ENCODE peak calls at places on chromosomes 11 and 22, in seven cellular contexts. U is upper lobe of left lung, W is Peyer's patch, F is osteoblast, L is heart right ventricle, V is epithelial cell of esophagus, N is Panc1. X is an unnamed sample.

GRCh38 chr11:134574947-134575346 is 162.9 kb upstream of the B3GAT1 start:
- DNase-seq in U (no peak), W (no peak), F (no peak), L (no peak), V (no peak), N (no peak), X (no peak)

GRCh38 chr11:75292943-75293342 is 52.4 kb downstream of the TPBGL start:
- DNase-seq in U (no peak), W (no peak), F (no peak), L (no peak), V (no peak), N (no peak), X (no peak)

GRCh38 chr11:127182586-127183203 is 182.1 kb upstream of the KIRREL3 start:
- DNase-seq in U (no peak), W (no peak), F (no peak), L (no peak), V (no peak), N (no peak), X (no peak)

GRCh38 chr11:35059040-35059439 is 79.9 kb upstream of the CD44 start:
- DNase-seq in U (no peak), W (no peak), F (no peak), L (no peak), V (no peak), N (no peak), X (no peak)

GRCh38 chr22:23065495-23066122 is 4.7 kb upstream of the GNAZ start:
- DNase-seq in U (peak), W (peak), F (peak), L (peak), V (no peak), N (no peak), X (no peak)

GRCh38 chr11:31995031-31995430 is 95.8 kb upstream of the RCN1 start:
- DNase-seq in U (no peak), W (no peak), F (no peak), L (no peak), V (no peak), N (no peak), X (no peak)

GRCh38 chr11:117909611-117910382 is 19.4 kb downstream of the TMPRSS13 start:
- DNase-seq in U (no peak), W (peak), F (no peak), L (no peak), V (no peak), N (no peak), X (no peak)

GRCh38 chr11:16966633-16967346 is 47.4 kb downstream of the PLEKHA7 start:
- DNase-seq in U (no peak), W (peak), F (no peak), L (no peak), V (no peak), N (no peak), X (no peak)

GRCh38 chr11:76610871-76611475 is 59.6 kb downstream of the LRRC32 start:
- DNase-seq in U (no peak), W (peak), F (peak), L (peak), V (no peak), N (no peak), X (peak)

GRCh38 chr11:15826826-15827225 is 529.5 kb downstream of the SOX6 start:
- DNase-seq in U (peak), W (peak), F (no peak), L (peak), V (peak), N (no peak), X (no peak)

GRCh38 chr11:46315783-46316563 is 31.3 kb upstream of the DGKZ start:
- DNase-seq in U (no peak), W (no peak), F (peak), L (peak), V (no peak), N (no peak), X (no peak)

GRCh38 chr11:90222459-90223247 is at the start of gene CHORDC1:
- DNase-seq in U (peak), W (peak), F (peak), L (peak), V (peak), N (peak), X (peak)

GRCh38 chr11:10659339-10660216 is 34.0 kb downstream of the IRAG1 start:
- DNase-seq in U (peak), W (peak), F (no peak), L (no peak), V (peak), N (peak), X (no peak)

GRCh38 chr11:86486261-86487030 is 111.8 kb downstream of the CCDC81 start:
- DNase-seq in U (peak), W (no peak), F (no peak), L (no peak), V (no peak), N (no peak), X (no peak)

GRCh38 chr22:32714458-32715250 is 86.9 kb upstream of the TIMP3 start:
- DNase-seq in U (no peak), W (no peak), F (no peak), L (no peak), V (no peak), N (no peak), X (no peak)

GRCh38 chr11:128022007-128022368 is 565.4 kb downstream of the ETS1 start:
- DNase-seq in U (no peak), W (no peak), F (peak), L (no peak), V (peak), N (no peak), X (no peak)

GRCh38 chr11:130396965-130397364 is 31.4 kb downstream of the ADAMTS8 start:
- DNase-seq in U (no peak), W (no peak), F (no peak), L (no peak), V (no peak), N (no peak), X (no peak)

GRCh38 chr22:19870153-19871022 is 15.7 kb upstream of the GNB1L start:
- DNase-seq in U (peak), W (peak), F (peak), L (peak), V (no peak), N (no peak), X (peak)

GRCh38 chr22:25417792-25418191 is 146.7 kb upstream of the GRK3 start:
- DNase-seq in U (no peak), W (no peak), F (no peak), L (no peak), V (no peak), N (no peak), X (no peak)

GRCh38 chr11:24093410-24093809 is 403.4 kb upstream of the LUZP2 start:
- DNase-seq in U (no peak), W (no peak), F (no peak), L (no peak), V (no peak), N (no peak), X (no peak)

GRCh38 chr11:2269601-2270321 is 627 bp downstream of the ASCL2 start:
- DNase-seq in U (peak), W (peak), F (peak), L (peak), V (peak), N (no peak), X (peak)

GRCh38 chr22:50710221-50710620 is 27.8 kb upstream of the ACR start:
- DNase-seq in U (no peak), W (no peak), F (peak), L (no peak), V (no peak), N (no peak), X (no peak)

GRCh38 chr11:116312560-116313340 is 460.0 kb downstream of the BUD13 start:
- DNase-seq in U (peak), W (peak), F (no peak), L (peak), V (no peak), N (no peak), X (no peak)

GRCh38 chr11:133842053-133842452 is 3.3 kb downstream of the SPATA19 start:
- DNase-seq in U (no peak), W (no peak), F (peak), L (no peak), V (no peak), N (no peak), X (peak)

GRCh38 chr22:36252754-36253522 is at the start of gene APOL1:
- DNase-seq in U (peak), W (peak), F (no peak), L (no peak), V (no peak), N (no peak), X (no peak)

GRCh38 chr11:6855971-6856542 is 6.8 kb upstream of the OR10A2 start:
- DNase-seq in U (no peak), W (no peak), F (no peak), L (no peak), V (peak), N (no peak), X (no peak)

GRCh38 chr11:87878373-87878779 is 296.9 kb downstream of the RAB38 start:
- DNase-seq in U (no peak), W (no peak), F (no peak), L (no peak), V (peak), N (peak), X (no peak)

GRCh38 chr11:109853156-109853776 is 239.9 kb upstream of the ZC3H12C start:
- DNase-seq in U (no peak), W (no peak), F (no peak), L (no peak), V (peak), N (peak), X (no peak)

GRCh38 chr22:39300198-39300830 is 19.1 kb downstream of the RPL3 start:
- DNase-seq in U (peak), W (peak), F (peak), L (peak), V (no peak), N (no peak), X (no peak)

GRCh38 chr11:128415539-128415938 is 171.8 kb downstream of the ETS1 start:
- DNase-seq in U (no peak), W (no peak), F (no peak), L (no peak), V (peak), N (no peak), X (no peak)

GRCh38 chr11:75523811-75524401 is 1.8 kb downstream of the GDPD5 start:
- DNase-seq in U (no peak), W (no peak), F (peak), L (no peak), V (no peak), N (no peak), X (no peak)

GRCh38 chr22:21568207-21569075 is 927 bp downstream of the UBE2L3 start:
- DNase-seq in U (no peak), W (peak), F (peak), L (no peak), V (no peak), N (no peak), X (no peak)

GRCh38 chr11:69640260-69640994 is 529 bp upstream of the CCND1 start:
- DNase-seq in U (no peak), W (peak), F (peak), L (no peak), V (peak), N (no peak), X (no peak)

GRCh38 chr11:44116433-44116832 is 21.0 kb downstream of the EXT2 start:
- DNase-seq in U (no peak), W (no peak), F (no peak), L (no peak), V (no peak), N (no peak), X (no peak)

GRCh38 chr11:66986178-66986545 is 11.1 kb downstream of the C11orf86 start:
- DNase-seq in U (no peak), W (no peak), F (peak), L (no peak), V (peak), N (no peak), X (no peak)

DNA sequence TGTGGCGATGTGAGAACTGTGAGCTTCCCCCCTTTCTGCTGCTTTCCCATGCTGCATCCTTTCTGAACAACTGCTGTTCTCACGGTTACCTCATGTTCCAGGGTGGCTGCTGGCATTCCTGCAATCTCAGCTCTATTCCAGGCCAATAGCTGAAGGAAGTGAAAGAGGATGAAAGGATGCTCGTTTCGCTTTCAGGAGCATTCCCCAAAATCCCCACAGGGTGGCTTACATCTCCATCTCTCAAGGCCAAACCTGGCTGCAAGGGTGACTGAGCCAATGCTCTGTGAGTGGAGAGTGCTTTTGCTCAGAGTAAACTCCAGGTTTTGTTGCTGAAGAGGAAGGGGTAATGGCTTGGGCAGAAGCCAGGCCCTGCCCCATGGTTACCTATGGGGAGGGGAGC is 848.2 kb downstream of the BRD1 start:
- DNase-seq in U (no peak), W (no peak), F (no peak), L (no peak), V (no peak), N (no peak), X (no peak)
- TF ChIP-seq CTCF in U (no peak), W (no peak), F (no peak), L (no peak), V (no peak), N (no peak), X (peak)

GRCh38 chr22:49317369-49317768 is 510.3 kb downstream of the BRD1 start:
- DNase-seq in U (no peak), W (no peak), F (no peak), L (no peak), V (no peak), N (no peak), X (no peak)
- TF ChIP-seq CTCF in U (no peak), W (no peak), F (no peak), L (no peak), V (no peak), N (no peak), X (peak)

DNA sequence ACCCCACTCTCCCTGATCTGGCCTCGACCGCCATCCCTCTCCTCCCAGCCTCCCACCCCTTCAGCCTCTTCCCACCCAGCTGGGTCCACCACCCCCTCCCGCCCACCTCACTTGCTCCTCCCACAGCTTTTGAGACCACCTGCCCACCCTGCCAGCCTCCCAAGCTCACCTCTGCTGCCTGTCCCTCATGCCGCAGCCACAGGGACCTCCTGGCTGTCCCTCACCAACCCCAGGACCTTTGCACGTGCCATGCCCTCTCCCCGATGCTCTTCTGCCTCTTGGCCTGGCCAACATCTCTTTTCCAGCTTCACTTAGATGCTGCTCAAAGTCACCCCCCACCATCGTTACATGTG is 6.5 kb downstream of the PNPLA5 start:
- DNase-seq in U (no peak), W (no peak), F (peak), L (no peak), V (no peak), N (no peak), X (no peak)
- TF ChIP-seq CTCF in U (no peak), W (no peak), F (no peak), L (peak), V (no peak), N (peak), X (peak)

GRCh38 chr22:24107668-24108067 is 73.6 kb upstream of the SUSD2 start:
- DNase-seq in U (peak), W (peak), F (peak), L (peak), V (peak), N (no peak), X (no peak)
- TF ChIP-seq CTCF in U (no peak), W (no peak), F (peak), L (peak), V (peak), N (no peak), X (no peak)

GRCh38 chr11:105802390-105802789 is 192.5 kb downstream of the GRIA4 start:
- DNase-seq in U (no peak), W (no peak), F (no peak), L (no peak), V (no peak), N (no peak), X (no peak)
- TF ChIP-seq CTCF in U (no peak), W (no peak), F (no peak), L (no peak), V (no peak), N (no peak), X (no peak)

X was measured in type B pancreatic cell.